ENCODE peak calls at places on chromosomes 1 and 21, in seven cellular contexts. K, C, B, P, Y, E and G are unnamed samples.

GRCh38 chr1:229027622-229028182 is 243.2 kb upstream of the RAB4A start:
- DNase-seq in E (no peak), P (no peak), B (peak; percentile 19), K (no peak), C (no peak), Y (no peak), G (no peak)

GRCh38 chr1:111008031-111008430 is 44.3 kb upstream of the LRIF1 start:
- DNase-seq in Y (no peak), K (no peak), B (no peak), C (no peak), E (no peak), P (no peak), G (no peak)

GRCh38 chr1:200038987-200039848 is 11.7 kb downstream of the NR5A2 start:
- DNase-seq in C (peak; percentile 72), P (no peak), B (peak; percentile 29), Y (peak; percentile 61), E (no peak), K (peak; percentile 41), G (no peak)

GRCh38 chr1:44740179-44740617 is 561 bp downstream of the KIF2C start:
- DNase-seq in Y (peak; percentile 30), C (no peak), P (no peak), K (no peak), E (no peak), B (no peak), G (no peak)

GRCh38 chr1:89274431-89274857 is 1.8 kb upstream of the GBP5 start:
- DNase-seq in C (no peak), E (no peak), P (no peak), B (peak; percentile 92), Y (no peak), K (no peak), G (no peak)

GRCh38 chr21:14438204-14438603 is 55.3 kb upstream of the HSPA13 start:
- DNase-seq in B (no peak), C (no peak), E (no peak), P (no peak), Y (no peak), K (no peak), G (no peak)

GRCh38 chr1:165444897-165445370 is at the start of gene RXRG:
- DNase-seq in P (no peak), B (peak; percentile 2), C (peak; percentile 77), K (no peak), E (no peak), Y (no peak), G (no peak)

GRCh38 chr1:231935856-231936255 is 309.3 kb downstream of the DISC1 start:
- DNase-seq in Y (no peak), B (no peak), E (no peak), C (no peak), P (no peak), K (no peak), G (no peak)

GRCh38 chr1:212167098-212167497 is 118.1 kb upstream of the PPP2R5A start:
- DNase-seq in B (peak; percentile 92), C (no peak), E (peak; percentile 72), Y (no peak), P (no peak), K (no peak), G (no peak)

GRCh38 chr1:234216116-234216703 is 157.0 kb upstream of the COA6 start:
- DNase-seq in P (no peak), C (no peak), B (no peak), E (no peak), Y (no peak), K (no peak), G (no peak)

GRCh38 chr1:94305704-94306103 is 68.3 kb upstream of the ARHGAP29 start:
- DNase-seq in P (no peak), C (no peak), E (peak; percentile 44), K (no peak), Y (no peak), B (peak; percentile 79), G (no peak)

GRCh38 chr1:180219776-180220175 is 10.3 kb upstream of the LHX4 start:
- DNase-seq in Y (no peak), K (no peak), C (peak; percentile 22), E (no peak), B (no peak), P (no peak), G (no peak)

GRCh38 chr21:17053321-17053720 is 459.5 kb upstream of the CXADR start:
- DNase-seq in C (no peak), B (no peak), Y (no peak), P (no peak), E (no peak), K (no peak), G (no peak)

GRCh38 chr1:62784509-62785365 is 805 bp downstream of the ATG4C start:
- DNase-seq in C (no peak), P (no peak), K (peak; percentile 10), Y (no peak), B (peak; percentile 16), E (no peak), G (no peak)

GRCh38 chr1:226126824-226127591 is 59.5 kb downstream of the ACBD3 start:
- DNase-seq in E (no peak), P (no peak), C (peak; percentile 60), K (no peak), B (no peak), Y (no peak), G (no peak)

GRCh38 chr1:154803203-154803920 is 66.7 kb downstream of the KCNN3 start:
- DNase-seq in Y (no peak), K (no peak), P (no peak), B (no peak), C (no peak), E (no peak), G (no peak)

GRCh38 chr1:154799188-154799587 is 70.9 kb downstream of the KCNN3 start:
- DNase-seq in B (no peak), K (no peak), P (no peak), E (no peak), Y (no peak), C (no peak), G (no peak)

GRCh38 chr1:154798645-154799044 is 71.4 kb downstream of the KCNN3 start:
- DNase-seq in K (no peak), P (no peak), Y (no peak), E (no peak), B (no peak), C (no peak), G (no peak)

GRCh38 chr1:154802336-154803003 is 67.6 kb downstream of the KCNN3 start:
- DNase-seq in Y (no peak), C (no peak), E (no peak), P (no peak), K (no peak), B (no peak), G (no peak)

GRCh38 chr1:154801612-154802011 is 68.5 kb downstream of the KCNN3 start:
- DNase-seq in Y (no peak), K (no peak), C (no peak), E (no peak), P (no peak), B (no peak), G (no peak)
- TF ChIP-seq CTCF in Y (no peak), K (no peak), C (no peak), E (no peak), P (no peak), B (no peak), G (no peak)

DNA sequence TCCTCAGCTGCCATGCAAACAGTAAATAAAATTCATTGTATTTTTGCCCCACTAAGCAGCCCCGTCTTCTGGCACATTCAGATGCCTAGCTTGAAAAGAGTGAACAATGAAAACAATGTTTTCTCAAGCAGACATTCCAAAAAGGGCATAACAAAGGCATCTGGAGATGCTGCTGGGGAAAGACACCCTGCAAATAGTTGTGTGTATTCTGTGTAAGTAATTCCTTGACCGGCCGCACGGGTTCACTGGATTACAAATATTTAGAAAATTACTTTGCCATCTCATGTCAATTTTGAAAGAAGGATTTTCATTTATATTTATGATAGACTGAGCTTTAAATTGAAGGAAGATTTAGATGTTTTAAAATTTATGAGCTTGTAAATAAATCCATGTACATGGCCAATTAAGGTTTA is 142.2 kb downstream of the SLC45A1 start:
- DNase-seq in Y (no peak), B (peak; percentile 68), E (no peak), P (no peak), C (no peak), K (no peak), G (no peak)
- TF ChIP-seq CTCF in Y (no peak), B (peak; percentile 51), E (peak; percentile 15), P (no peak), C (no peak), K (no peak), G (no peak)

GRCh38 chr1:77218477-77219165 is 609 bp downstream of the PIGK start:
- DNase-seq in E (no peak), C (no peak), Y (no peak), K (no peak), B (no peak), P (no peak), G (no peak)

GRCh38 chr1:77220687-77221463 is 1.6 kb upstream of the PIGK start:
- DNase-seq in K (peak; percentile 14), B (peak; percentile 33), P (no peak), C (no peak), E (no peak), Y (no peak), G (no peak)

GRCh38 chr1:77222496-77222895 is 3.3 kb upstream of the PIGK start:
- DNase-seq in Y (no peak), E (no peak), K (no peak), P (no peak), C (no peak), B (no peak), G (no peak)

GRCh38 chr1:77219166-77219887 is at the start of gene PIGK:
- DNase-seq in C (peak; percentile 94), P (peak; percentile 90), Y (peak; percentile 93), B (peak; percentile 81), K (peak; percentile 88), E (peak; percentile 24), G (peak; percentile 82)
- TF ChIP-seq CTCF in C (peak; percentile 5), P (no peak), Y (no peak), B (no peak), K (no peak), E (no peak), G (no peak)

GRCh38 chr1:67760030-67760821 is 73.0 kb downstream of the GNG12 start:
- DNase-seq in E (no peak), Y (peak; percentile 85), P (peak; percentile 59), K (peak; percentile 62), C (no peak), B (peak; percentile 72), G (no peak)

GRCh38 chr1:67761730-67762129 is 71.5 kb downstream of the GNG12 start:
- DNase-seq in C (no peak), B (no peak), P (no peak), Y (no peak), K (no peak), E (no peak), G (no peak)

GRCh38 chr1:67759066-67759465 is 74.1 kb downstream of the GADD45A start:
- DNase-seq in E (no peak), Y (no peak), P (no peak), B (no peak), K (no peak), C (no peak), G (no peak)

GRCh38 chr1:67759692-67760029 is 73.6 kb downstream of the GNG12 start:
- DNase-seq in Y (no peak), E (no peak), B (peak; percentile 53), P (no peak), C (no peak), K (no peak), G (no peak)

GRCh38 chr1:67761054-67761453 is 72.2 kb downstream of the GNG12 start:
- DNase-seq in K (no peak), Y (no peak), P (no peak), C (no peak), B (no peak), E (no peak), G (no peak)
- TF ChIP-seq CTCF in K (no peak), Y (no peak), P (no peak), C (no peak), B (no peak), E (no peak), G (no peak)

GRCh38 chr1:114157275-114157660 is 3.6 kb upstream of the SYT6 start:
- DNase-seq in Y (no peak), P (no peak), C (no peak), K (no peak), E (no peak), B (no peak), G (no peak)
- TF ChIP-seq CTCF in Y (no peak), P (no peak), C (no peak), K (no peak), E (no peak), B (no peak), G (no peak)